ENCODE peak calls at places on chromosomes 16 and 17, in four cellular contexts. B is fibroblast of lung, O is neural progenitor cell, P is IMR-90. C is an unnamed sample.
A peak's percentile ranks its signal among the peaks of the same experiment; 100 is the strongest.

GRCh38 chr16:51854401-51854951 is 692.5 kb downstream of the TOX3 start:
- DNase-seq in B (no peak), O (no peak), P (peak; percentile 48), C (no peak)

GRCh38 chr17:48219605-48220004 is 112.0 kb downstream of the SNX11 start:
- DNase-seq in B (no peak), O (peak; percentile 29), P (no peak), C (no peak)

GRCh38 chr17:71117461-71117860 is 948.1 kb downstream of the KCNJ2 start:
- DNase-seq in B (no peak), O (peak; percentile 50), P (peak; percentile 21), C (no peak)

GRCh38 chr16:66403531-66404145 is 23.5 kb upstream of the BEAN1 start:
- DNase-seq in B (no peak), O (no peak), P (no peak), C (no peak)

GRCh38 chr17:50152736-50153135 is 2.3 kb upstream of the PPP1R9B start:
- DNase-seq in B (no peak), O (no peak), P (no peak), C (no peak)

GRCh38 chr16:68086860-68087268 is 1.7 kb downstream of the NFATC3 start:
- DNase-seq in B (peak; percentile 24), O (no peak), P (no peak), C (no peak)

GRCh38 chr16:88318091-88318494 is 64.7 kb upstream of the ZNF469 start:
- DNase-seq in B (no peak), O (no peak), P (no peak), C (no peak)

GRCh38 chr17:73278465-73279453 is 17.1 kb upstream of the CPSF4L start:
- DNase-seq in B (peak; percentile 31), O (no peak), P (no peak), C (no peak)

GRCh38 chr17:36750316-36750885 is 149.0 kb downstream of the MRM1 start:
- DNase-seq in B (no peak), O (no peak), P (no peak), C (no peak)

GRCh38 chr17:65365209-65365608 is 196.2 kb downstream of the AXIN2 start:
- DNase-seq in B (no peak), O (no peak), P (no peak), C (no peak)

GRCh38 chr17:10574324-10574723 is 24.9 kb upstream of the MYH2 start:
- DNase-seq in B (no peak), O (no peak), P (no peak), C (peak; percentile 22)

GRCh38 chr16:67516296-67517177 is 12.1 kb upstream of the RIPOR1 start:
- DNase-seq in B (peak; percentile 25), O (no peak), P (peak; percentile 73), C (no peak)

GRCh38 chr16:77951788-77952187 is 70.6 kb upstream of the CLEC3A start:
- DNase-seq in B (no peak), O (peak; percentile 50), P (no peak), C (no peak)

GRCh38 chr16:46762583-46762982 is 14.4 kb upstream of the MYLK3 start:
- DNase-seq in B (no peak), O (no peak), P (no peak), C (no peak)

GRCh38 chr16:48447940-48448536 is 62.8 kb upstream of the SIAH1 start:
- DNase-seq in B (no peak), O (no peak), P (no peak), C (no peak)

GRCh38 chr16:14179116-14179515 is 108.0 kb downstream of the MRTFB start:
- DNase-seq in B (no peak), O (no peak), P (peak; percentile 46), C (no peak)

DNA sequence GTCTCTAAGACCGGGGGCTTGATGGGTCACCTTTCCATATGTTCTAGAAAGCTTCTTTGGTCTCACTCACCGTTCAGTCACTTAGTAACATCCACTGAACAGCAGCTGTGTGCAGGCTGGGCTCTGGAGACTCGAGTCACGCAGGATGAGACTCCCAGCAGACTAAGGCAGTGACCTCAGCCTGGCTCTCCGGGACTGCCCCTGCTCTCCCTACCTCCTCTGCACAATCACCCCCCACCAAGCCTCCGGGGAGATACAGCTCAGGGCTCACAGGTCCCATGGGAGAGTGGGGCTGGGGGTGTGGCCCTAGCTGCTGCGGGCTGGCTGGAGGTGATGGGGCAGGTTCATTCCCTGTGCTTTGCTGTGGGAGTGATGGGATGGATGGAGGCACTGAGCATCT is 14.1 kb downstream of the FLYWCH2 start:
- DNase-seq in B (no peak), O (no peak), P (peak; percentile 58), C (no peak)
- H3K27ac ChIP-seq in B (no peak overlapping the region), O (no peak overlapping the region), P (no peak overlapping the region), C (no peak overlapping the region)

DNA sequence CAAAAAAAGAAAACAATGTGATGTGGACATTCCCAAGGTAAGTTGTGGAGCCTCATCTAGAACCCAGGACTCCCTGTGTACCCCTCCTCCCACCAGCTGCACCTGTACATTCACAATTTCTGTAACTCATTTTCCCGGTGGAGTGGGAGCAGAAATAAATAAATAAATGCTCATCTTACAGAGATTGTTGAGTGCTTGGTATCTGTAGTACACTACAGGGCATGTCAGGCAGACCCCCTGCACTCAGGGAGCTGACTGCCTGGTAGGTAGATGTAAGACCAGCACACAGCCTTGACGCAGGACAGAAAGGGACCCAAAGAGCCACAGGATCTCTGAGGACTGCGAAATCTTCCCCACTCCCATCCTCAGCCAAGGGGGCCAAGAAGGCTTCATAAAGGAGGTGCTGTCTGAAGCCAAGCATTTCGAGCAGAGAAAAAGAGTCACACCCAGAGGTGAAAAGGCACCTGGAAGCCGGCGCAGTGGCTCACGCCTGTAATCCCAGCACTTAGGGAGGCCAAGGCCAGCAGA is 6.5 kb downstream of the EIF1 start:
- DNase-seq in B (no peak), O (no peak), P (peak; percentile 22), C (no peak)
- H3K27ac ChIP-seq in B (no peak overlapping the region), O (no peak overlapping the region), P (no peak overlapping the region), C (peak overlapping the region; percentile 99)

DNA sequence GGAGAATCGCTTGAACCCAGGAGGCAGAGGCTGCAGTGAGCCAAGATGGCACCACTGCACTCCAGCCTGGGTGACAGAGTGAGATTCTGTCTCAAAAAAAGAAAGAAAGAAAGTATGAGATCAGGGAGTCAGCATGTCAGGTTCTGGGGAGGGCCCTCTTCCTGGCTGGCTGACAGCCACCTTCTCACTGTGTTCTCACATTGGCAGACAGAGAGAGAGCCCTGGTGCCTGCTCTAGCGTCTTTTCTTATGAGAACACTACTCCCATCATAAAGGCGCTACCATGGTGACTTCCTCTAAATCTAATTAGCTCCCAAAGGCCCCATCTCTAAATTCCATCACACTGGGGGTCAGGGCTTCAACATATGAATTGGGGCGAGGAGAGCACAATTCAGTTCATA is 27.6 kb upstream of the RBBP6 start:
- DNase-seq in B (no peak), O (no peak), P (no peak), C (no peak)
- H3K27ac ChIP-seq in B (no peak overlapping the region), O (no peak overlapping the region), P (no peak overlapping the region), C (no peak overlapping the region)

DNA sequence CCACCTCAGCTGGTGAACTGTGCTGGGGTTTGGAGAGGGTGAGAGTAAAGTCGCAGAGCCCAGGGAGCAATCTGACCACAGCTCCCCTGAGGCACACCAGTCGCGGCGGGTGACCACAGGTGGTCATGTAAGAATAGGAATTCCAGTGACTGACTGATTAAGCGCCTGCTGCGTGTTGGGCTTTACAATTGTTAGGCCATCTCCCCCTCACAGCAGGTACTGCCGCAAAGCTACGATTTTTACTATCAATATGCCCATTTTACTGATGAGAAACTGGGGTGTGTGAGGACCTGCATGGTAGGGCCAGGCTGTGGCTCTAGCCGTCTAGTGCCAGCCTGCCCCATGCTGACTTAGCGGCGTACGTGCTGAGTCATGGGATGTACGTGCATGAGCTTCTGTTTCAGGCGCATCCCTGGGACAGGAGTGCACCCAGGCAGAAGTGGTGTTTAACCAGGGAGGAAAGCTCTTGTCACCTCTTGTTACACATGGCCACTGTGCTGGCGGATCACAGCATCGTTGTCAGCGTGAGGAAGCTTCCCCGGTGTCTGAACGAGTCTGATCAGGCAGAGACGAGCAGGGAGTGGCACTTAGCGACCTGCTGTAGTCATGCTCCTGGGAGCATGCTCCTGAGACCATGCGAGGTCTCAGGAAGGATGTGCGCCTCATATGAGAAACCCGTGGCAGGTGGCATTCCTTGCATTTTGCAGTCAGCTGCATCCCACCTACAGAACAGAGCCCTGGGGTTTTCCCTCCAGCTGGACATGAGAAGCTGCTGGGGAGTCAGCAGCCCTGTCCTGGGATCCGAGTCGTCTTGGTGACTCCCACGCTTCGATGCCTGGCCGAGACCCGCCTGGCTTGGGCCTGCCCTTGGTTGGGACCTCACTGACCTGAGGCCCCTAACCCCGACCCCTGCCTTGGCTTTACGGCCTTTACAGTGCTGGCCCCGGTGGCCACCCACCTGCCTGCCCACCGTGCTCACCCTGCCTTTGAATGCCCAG is 163.7 kb upstream of the CHMP6 start:
- DNase-seq in B (no peak), O (peak; percentile 79), P (peak; percentile 50), C (no peak)
- H3K27ac ChIP-seq in B (peak overlapping the region; percentile 91), O (no peak overlapping the region), P (peak overlapping the region; percentile 54), C (peak overlapping the region; percentile 40)

GRCh38 chr17:29720471-29720990 is 97.8 kb upstream of the CORO6 start:
- DNase-seq in B (no peak), O (no peak), P (no peak), C (no peak)

GRCh38 chr17:29722411-29723198 is 99.9 kb upstream of the CORO6 start:
- DNase-seq in B (peak; percentile 94), O (no peak), P (peak; percentile 73), C (no peak)

GRCh38 chr17:29719469-29719868 is 96.8 kb upstream of the CORO6 start:
- DNase-seq in B (no peak), O (no peak), P (no peak), C (no peak)

GRCh38 chr17:29726721-29727252 is 104.1 kb upstream of the CORO6 start:
- DNase-seq in B (no peak), O (no peak), P (peak; percentile 39), C (no peak)

GRCh38 chr17:29723283-29724047 is 100.8 kb upstream of the CORO6 start:
- DNase-seq in B (no peak), O (no peak), P (no peak), C (no peak)
- H3K27ac ChIP-seq in B (no peak overlapping the region), O (no peak overlapping the region), P (no peak overlapping the region), C (no peak overlapping the region)

C was measured in epithelial cell of prostate.